ENCODE peak calls at places on chromosomes 7 and 10, in nine cellular contexts. E is SK-N-SH, R is Peyer's patch, G is esophagus squamous epithelium, Y is NB4, L is kidney epithelial cell, A is fibroblast of lung, S is thyroid gland, D is dorsolateral prefrontal cortex. H is an unnamed sample.

GRCh38 chr10:43264324-43264986 is 2.4 kb downstream of the RASGEF1A start:
- DNase-seq in E (peak), R (no peak), G (no peak), Y (no peak), L (no peak), A (no peak), S (no peak), D (peak), H (no peak)

GRCh38 chr7:91827169-91827568 is 53.3 kb downstream of the MTERF1 start:
- DNase-seq in E (no peak), R (no peak), G (no peak), Y (no peak), L (no peak), A (no peak), S (no peak), D (no peak), H (no peak)

GRCh38 chr7:113078321-113078720 is 8.3 kb downstream of the GPR85 start:
- DNase-seq in E (no peak), R (no peak), G (no peak), Y (no peak), L (no peak), A (no peak), S (no peak), D (no peak), H (no peak)

GRCh38 chr7:116809636-116810266 is 52.6 kb upstream of the CAPZA2 start:
- DNase-seq in E (peak), R (no peak), G (no peak), Y (peak), L (peak), A (peak), S (no peak), D (no peak), H (peak)

GRCh38 chr10:110495731-110496552 is 1.8 kb upstream of the DUSP5 start:
- DNase-seq in E (peak), R (peak), G (no peak), Y (no peak), L (peak), A (peak), S (peak), D (peak), H (peak)

GRCh38 chr7:44520574-44520973 is 20.6 kb downstream of the NPC1L1 start:
- DNase-seq in E (no peak), R (no peak), G (no peak), Y (no peak), L (no peak), A (no peak), S (no peak), D (no peak), H (no peak)

GRCh38 chr10:10311966-10312365 is 705.7 kb upstream of the CELF2 start:
- DNase-seq in E (no peak), R (no peak), G (no peak), Y (no peak), L (no peak), A (no peak), S (no peak), D (no peak), H (no peak)

GRCh38 chr7:125563964-125564529 is 634.4 kb upstream of the POT1 start:
- DNase-seq in E (no peak), R (no peak), G (no peak), Y (no peak), L (no peak), A (no peak), S (no peak), D (no peak), H (no peak)

GRCh38 chr10:102672822-102673200 is 28.5 kb downstream of the TRIM8 start:
- DNase-seq in E (peak), R (no peak), G (no peak), Y (no peak), L (no peak), A (no peak), S (no peak), D (no peak), H (no peak)

GRCh38 chr7:155204744-155205367 is 92.8 kb upstream of the INSIG1 start:
- DNase-seq in E (no peak), R (no peak), G (no peak), Y (no peak), L (no peak), A (no peak), S (no peak), D (no peak), H (no peak)
- H3K4me3 ChIP-seq in E (no peak), R (peak), G (peak), Y (no peak), L (no peak), A (no peak), S (no peak), D (no peak), H (no peak)

GRCh38 chr7:2148189-2148588 is 84.6 kb downstream of the MAD1L1 start:
- DNase-seq in E (no peak), R (no peak), G (no peak), Y (no peak), L (no peak), A (no peak), S (no peak), D (no peak), H (no peak)
- TF ChIP-seq CTCF in E (peak), R (no peak), G (no peak), Y (peak), L (peak), A (no peak), S (no peak), D (no peak), H (peak)

DNA sequence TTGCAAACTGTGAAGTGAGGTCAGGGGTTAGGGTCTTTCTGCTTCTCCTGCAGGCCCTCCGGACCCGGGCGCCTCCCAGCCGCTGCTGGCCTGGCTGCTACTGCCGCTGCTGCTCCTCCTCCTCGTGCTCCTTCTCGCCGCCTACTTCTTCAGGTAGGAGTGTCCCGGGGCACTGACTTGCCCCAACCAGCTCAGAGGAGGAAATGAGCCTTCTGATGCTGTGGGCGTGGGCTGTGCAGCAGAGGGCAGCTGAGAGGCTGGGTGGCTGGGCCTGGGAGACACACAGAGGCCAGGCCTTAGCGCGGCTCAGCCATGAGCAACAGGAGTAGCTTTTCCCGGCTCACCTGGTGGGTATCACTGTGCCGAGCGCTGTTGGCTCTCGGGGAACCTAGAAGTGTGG is 78.9 kb downstream of the MKI67 start:
- DNase-seq in E (no peak), R (peak), G (peak), Y (peak), L (peak), A (peak), S (peak), D (peak), H (no peak)
- H3K4me3 ChIP-seq in E (no peak), R (peak), G (peak), Y (peak), L (peak), A (no peak), S (no peak), D (no peak), H (no peak)

GRCh38 chr10:34223658-34224057 is 591.4 kb downstream of the PARD3 start:
- DNase-seq in E (no peak), R (no peak), G (no peak), Y (no peak), L (no peak), A (no peak), S (no peak), D (no peak), H (no peak)
- TF ChIP-seq CTCF in E (no peak), R (no peak), G (no peak), Y (no peak), L (no peak), A (no peak), S (no peak), D (no peak), H (no peak)

GRCh38 chr7:20220293-20220755 is 3.1 kb upstream of the MACC1 start:
- DNase-seq in E (no peak), R (no peak), G (no peak), Y (peak), L (no peak), A (no peak), S (no peak), D (no peak), H (no peak)

GRCh38 chr7:20218261-20218660 is 1.1 kb upstream of the MACC1 start:
- DNase-seq in E (no peak), R (no peak), G (no peak), Y (no peak), L (no peak), A (no peak), S (no peak), D (no peak), H (no peak)

GRCh38 chr7:20220824-20221547 is 3.8 kb upstream of the MACC1 start:
- DNase-seq in E (no peak), R (no peak), G (no peak), Y (peak), L (no peak), A (peak), S (no peak), D (no peak), H (peak)

GRCh38 chr7:20219062-20219445 is 1.9 kb upstream of the MACC1 start:
- DNase-seq in E (no peak), R (peak), G (no peak), Y (no peak), L (no peak), A (no peak), S (no peak), D (no peak), H (no peak)

GRCh38 chr7:20219446-20220292 is 2.5 kb upstream of the MACC1 start:
- DNase-seq in E (no peak), R (peak), G (peak), Y (peak), L (peak), A (peak), S (peak), D (peak), H (peak)
- H3K4me3 ChIP-seq in E (no peak), R (peak), G (no peak), Y (no peak), L (no peak), A (no peak), S (no peak), D (no peak), H (no peak)

GRCh38 chr7:787332-788240 is 44.7 kb upstream of the SUN1 start:
- DNase-seq in E (no peak), R (no peak), G (no peak), Y (no peak), L (no peak), A (no peak), S (no peak), D (no peak), H (no peak)
- TF ChIP-seq CTCF in E (no peak), R (no peak), G (no peak), Y (no peak), L (no peak), A (no peak), S (no peak), D (no peak), H (no peak)